ENCODE peak calls at places on chromosome 13, in five cellular contexts. L is cardiac fibroblast, B is left ventricle myocardium inferior, F is dorsolateral prefrontal cortex, P is tibial nerve. J is an unnamed sample.
A peak's percentile ranks its signal among the peaks of the same experiment; 100 is the strongest.

GRCh38 chr13:78753457-78753856 is 94.5 kb upstream of the OBI1 start:
- DNase-seq in L (no peak), B (no peak), F (no peak), P (no peak), J (no peak)

GRCh38 chr13:47813683-47814082 is 187.4 kb downstream of the SUCLA2 start:
- DNase-seq in L (no peak), B (no peak), F (no peak), P (no peak), J (no peak)

GRCh38 chr13:44051923-44052322 is 172.2 kb downstream of the LACC1 start:
- DNase-seq in L (peak; percentile 12), B (no peak), F (no peak), P (no peak), J (peak; percentile 11)

GRCh38 chr13:70814684-70815083 is 706.4 kb upstream of the KLHL1 start:
- DNase-seq in L (no peak), B (no peak), F (no peak), P (no peak), J (no peak)

GRCh38 chr13:20475927-20476691 is 49.5 kb downstream of the CRYL1 start:
- DNase-seq in L (no peak), B (no peak), F (no peak), P (no peak), J (no peak)

GRCh38 chr13:83730674-83731073 is 151.6 kb downstream of the SLITRK1 start:
- DNase-seq in L (no peak), B (no peak), F (no peak), P (no peak), J (no peak)

GRCh38 chr13:98706446-98707110 is 45.9 kb downstream of the SLC15A1 start:
- DNase-seq in L (no peak), B (no peak), F (no peak), P (no peak), J (no peak)

GRCh38 chr13:105219636-105220035 is 1315.8 kb downstream of the EFNB2 start:
- DNase-seq in L (no peak), B (no peak), F (no peak), P (no peak), J (no peak)

GRCh38 chr13:111922086-111922485 is 144.9 kb upstream of the SOX1 start:
- DNase-seq in L (no peak), B (no peak), F (peak; percentile 20), P (no peak), J (no peak)

GRCh38 chr13:72253754-72254153 is 386.8 kb upstream of the DACH1 start:
- DNase-seq in L (no peak), B (no peak), F (no peak), P (no peak), J (no peak)

GRCh38 chr13:99199541-99200432 is 867 bp upstream of the UBAC2 start:
- DNase-seq in L (no peak), B (no peak), F (no peak), P (no peak), J (no peak)

GRCh38 chr13:44230736-44231135 is 142.9 kb upstream of the SERP2 start:
- DNase-seq in L (no peak), B (no peak), F (no peak), P (no peak), J (no peak)

GRCh38 chr13:113978741-113979481 is 5.0 kb upstream of the C13orf46 start:
- DNase-seq in L (no peak), B (no peak), F (no peak), P (no peak), J (no peak)

GRCh38 chr13:100530645-100531044 is 57.9 kb downstream of the GGACT start:
- DNase-seq in L (no peak), B (no peak), F (no peak), P (no peak), J (no peak)

GRCh38 chr13:99993660-99994455 is 12.3 kb downstream of the ZIC2 start:
- DNase-seq in L (no peak), B (no peak), F (no peak), P (no peak), J (no peak)

GRCh38 chr13:48852911-48853310 is 122.8 kb upstream of the FNDC3A start:
- DNase-seq in L (no peak), B (no peak), F (no peak), P (no peak), J (no peak)

GRCh38 chr13:27171244-27171829 is at the start of gene USP12:
- DNase-seq in L (peak; percentile 36), B (peak; percentile 37), F (peak; percentile 57), P (no peak), J (no peak)

GRCh38 chr13:58085819-58086218 is 454.3 kb downstream of the PCDH17 start:
- DNase-seq in L (no peak), B (no peak), F (no peak), P (no peak), J (no peak)

GRCh38 chr13:35144496-35144895 is 202.4 kb downstream of the NBEA start:
- DNase-seq in L (peak; percentile 51), B (no peak), F (no peak), P (no peak), J (peak; percentile 15)

GRCh38 chr13:66375756-66376155 is 854.4 kb downstream of the PCDH9 start:
- DNase-seq in L (no peak), B (no peak), F (no peak), P (no peak), J (no peak)

GRCh38 chr13:48231080-48231479 is 1.9 kb upstream of the ITM2B start:
- DNase-seq in L (peak; percentile 91), B (no peak), F (no peak), P (no peak), J (no peak)

GRCh38 chr13:30748717-30749116 is 13.4 kb downstream of the ALOX5AP start:
- DNase-seq in L (no peak), B (no peak), F (no peak), P (no peak), J (no peak)

GRCh38 chr13:30752201-30752797 is 17.0 kb downstream of the ALOX5AP start:
- DNase-seq in L (peak; percentile 58), B (peak; percentile 38), F (no peak), P (no peak), J (peak; percentile 8)

GRCh38 chr13:30751183-30751933 is 16.0 kb downstream of the ALOX5AP start:
- DNase-seq in L (no peak), B (no peak), F (no peak), P (no peak), J (no peak)

GRCh38 chr13:30752991-30753616 is 17.8 kb downstream of the ALOX5AP start:
- DNase-seq in L (no peak), B (no peak), F (no peak), P (no peak), J (no peak)

DNA sequence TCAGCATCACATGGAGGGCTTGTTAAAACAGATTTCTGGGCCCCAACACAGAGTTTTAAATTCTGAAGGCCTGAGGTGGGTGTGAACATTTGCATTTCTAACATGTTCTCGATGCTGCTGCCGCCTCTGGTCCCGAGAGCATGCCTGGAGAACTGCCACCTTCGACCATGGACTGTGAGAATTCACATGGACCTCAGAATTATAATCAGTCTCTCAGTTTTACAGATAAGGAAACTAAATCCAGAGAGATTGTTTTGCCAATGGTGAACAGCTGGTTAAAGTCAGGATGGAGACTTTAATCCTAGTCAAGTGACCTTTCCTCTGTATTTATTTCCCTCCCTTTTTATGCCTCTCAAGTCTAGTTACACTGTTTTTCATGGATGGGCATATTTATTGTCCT is 14.7 kb downstream of the ALOX5AP start:
- DNase-seq in L (no peak), B (no peak), F (no peak), P (no peak), J (no peak)
- TF ChIP-seq CTCF in L (no peak), B (no peak), F (no peak), P (no peak), J (no peak)

DNA sequence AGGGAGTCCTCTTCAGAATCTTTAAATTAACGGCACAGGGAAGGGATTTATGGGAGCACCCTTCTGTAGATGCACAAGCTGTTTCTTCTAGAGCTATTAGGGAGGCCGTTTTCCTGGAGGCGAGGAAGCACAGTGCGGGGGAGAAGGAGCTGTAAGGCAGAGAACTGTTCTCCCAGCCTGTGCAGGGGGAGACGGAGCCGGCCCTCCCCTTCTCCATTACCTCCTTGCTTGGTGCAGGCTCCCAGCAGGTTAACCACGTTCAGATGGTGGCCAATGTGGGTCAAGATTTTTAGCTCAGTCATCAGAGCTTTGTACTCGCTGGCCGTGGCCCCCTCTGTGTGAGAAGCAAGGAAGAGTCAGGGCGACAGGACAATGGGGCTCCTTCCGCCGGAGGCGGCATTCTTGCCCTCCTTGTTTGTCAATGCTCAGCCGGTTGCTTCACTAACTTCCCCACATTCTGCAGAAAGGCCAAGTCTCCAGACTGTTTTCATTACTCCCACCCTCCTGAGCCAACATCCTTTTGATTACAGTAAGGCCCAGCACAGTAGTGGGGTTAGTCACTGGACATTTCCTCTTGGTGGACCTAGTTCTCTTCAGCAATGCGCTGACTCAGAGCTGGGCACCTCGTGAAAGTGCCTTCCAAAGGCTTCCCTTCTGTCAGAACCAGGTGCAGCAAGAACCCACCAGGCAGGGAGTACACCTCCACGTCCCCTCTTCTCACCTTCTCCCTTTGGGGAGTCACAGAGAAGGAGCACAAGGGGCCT is 165.4 kb downstream of the FLT1 start:
- DNase-seq in L (peak; percentile 94), B (no peak), F (no peak), P (no peak), J (peak; percentile 95)
- TF ChIP-seq CTCF in L (no peak), B (no peak), F (no peak), P (no peak), J (no peak)

DNA sequence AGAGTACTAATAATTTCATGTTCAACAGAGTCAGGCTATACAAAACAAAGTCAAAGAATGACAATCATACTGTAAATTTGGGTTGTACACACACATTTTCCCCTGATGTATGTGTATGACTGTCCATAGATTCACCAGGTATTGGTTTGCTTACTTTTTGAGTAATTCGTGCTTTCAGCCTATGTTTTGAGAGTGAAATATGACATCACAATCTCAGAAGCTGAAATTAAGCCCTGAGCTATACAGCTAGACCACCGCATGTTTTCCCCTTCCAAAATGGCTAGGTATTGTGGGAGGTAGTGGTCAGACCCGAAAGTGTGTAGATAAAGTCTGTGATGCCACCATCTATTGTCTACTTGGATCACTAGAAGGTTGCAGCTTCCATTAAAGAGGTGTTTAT is 102.8 kb downstream of the KATNAL1 start:
- DNase-seq in L (no peak), B (no peak), F (no peak), P (no peak), J (no peak)
- TF ChIP-seq CTCF in L (no peak), B (no peak), F (no peak), P (no peak), J (no peak)

GRCh38 chr13:107301724-107302374 is 733.9 kb upstream of the ARGLU1 start:
- DNase-seq in L (peak; percentile 16), B (no peak), F (no peak), P (no peak), J (no peak)
- TF ChIP-seq CTCF in L (no peak), B (no peak), F (no peak), P (no peak), J (no peak)

DNA sequence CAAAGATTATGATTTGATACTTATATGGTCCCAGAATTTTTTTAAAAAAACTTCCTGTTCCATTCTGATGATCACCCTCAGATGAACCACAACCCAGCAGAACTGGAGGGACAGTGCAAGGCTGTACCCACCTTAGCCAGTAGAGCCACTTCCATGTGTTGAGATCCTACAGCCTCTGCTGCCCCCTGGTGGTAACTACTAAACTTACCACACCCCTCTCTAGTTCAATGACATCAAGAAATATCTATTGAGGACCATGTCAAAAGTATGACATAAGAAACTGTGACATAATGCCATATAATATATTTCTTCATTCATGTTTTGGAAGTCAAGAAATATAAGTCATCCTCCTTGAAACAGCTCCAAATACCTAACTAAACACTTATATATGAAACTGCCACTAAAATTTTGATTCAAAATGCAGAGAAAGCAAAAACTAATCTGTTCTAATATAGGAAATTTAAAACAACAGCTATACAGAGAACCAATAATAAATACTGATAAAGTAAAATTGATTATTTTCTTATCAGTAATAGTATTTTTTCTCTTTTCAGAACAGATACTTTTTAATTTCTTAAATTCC is 412.6 kb downstream of the KCTD12 start:
- DNase-seq in L (peak; percentile 87), B (peak; percentile 45), F (peak; percentile 72), P (peak; percentile 59), J (peak; percentile 64)
- TF ChIP-seq CTCF in L (peak; percentile 77), B (peak; percentile 88), F (peak; percentile 93), P (peak; percentile 92), J (peak; percentile 95)